ENCODE peak calls at places on chromosomes 2 and 18, in five cellular contexts. W is fibroblast of pulmonary artery, E is cardiac fibroblast, G is A549, D is endothelial cell of umbilical vein. L is an unnamed sample.

GRCh38 chr18:33264566-33264965 is 176.0 kb downstream of the CCDC178 start:
- DNase-seq in D (no peak), E (no peak), W (no peak), G (no peak), L (no peak)

GRCh38 chr18:48728204-48728833 is 189.5 kb downstream of the CTIF start:
- DNase-seq in D (peak; percentile 26), G (no peak), W (peak; percentile 99), E (peak; percentile 97), L (no peak)

GRCh38 chr2:107694667-107695066 is 132.0 kb upstream of the RGPD4 start:
- DNase-seq in W (no peak), D (no peak), E (no peak), G (no peak), L (no peak)

GRCh38 chr2:84846041-84846663 is 34.7 kb downstream of the TRABD2A start:
- DNase-seq in G (no peak), E (peak; percentile 24), D (no peak), W (peak; percentile 29), L (peak; percentile 27)

GRCh38 chr18:38115201-38115600 is 549.6 kb upstream of the CELF4 start:
- DNase-seq in W (no peak), D (no peak), G (no peak), E (no peak), L (no peak)

GRCh38 chr2:10544252-10544651 is 96.1 kb upstream of the ODC1 start:
- DNase-seq in E (no peak), D (no peak), W (no peak), G (no peak), L (no peak)

GRCh38 chr2:157488877-157489276 is 45.0 kb upstream of the CYTIP start:
- DNase-seq in W (no peak), D (peak; percentile 57), E (no peak), G (peak; percentile 13), L (no peak)

GRCh38 chr18:11906926-11907874 is 917 bp downstream of the MPPE1 start:
- DNase-seq in W (peak; percentile 18), D (no peak), E (no peak), G (no peak), L (no peak)

GRCh38 chr2:106113362-106113971 is 80.6 kb downstream of the UXS1 start:
- DNase-seq in G (no peak), E (no peak), W (no peak), D (no peak), L (no peak)

GRCh38 chr2:227191367-227191766 is 26.9 kb downstream of the COL4A3 start:
- DNase-seq in G (peak; percentile 67), E (peak; percentile 3), D (no peak), W (no peak), L (no peak)

GRCh38 chr2:52828112-52828511 is 939.5 kb upstream of the CHAC2 start:
- DNase-seq in W (no peak), E (no peak), D (no peak), G (no peak), L (no peak)

GRCh38 chr18:7317804-7318231 is 86.9 kb downstream of the LRRC30 start:
- DNase-seq in E (no peak), G (no peak), W (no peak), D (no peak), L (no peak)

GRCh38 chr2:204172074-204172600 is 235.6 kb downstream of the ICOS start:
- DNase-seq in D (no peak), G (no peak), E (no peak), W (no peak), L (no peak)

GRCh38 chr18:52903858-52904257 is 563.9 kb downstream of the DCC start:
- DNase-seq in E (peak; percentile 1), G (peak; percentile 26), W (peak; percentile 6), D (no peak), L (peak; percentile 15)

GRCh38 chr2:38187416-38188127 is 111.6 kb upstream of the CYP1B1 start:
- DNase-seq in D (peak; percentile 29), W (peak; percentile 96), G (no peak), E (peak; percentile 97), L (no peak)

GRCh38 chr2:42809131-42809875 is 16.9 kb upstream of the HAAO start:
- DNase-seq in G (no peak), W (no peak), E (no peak), D (peak; percentile 74), L (peak; percentile 29)

GRCh38 chr2:70247364-70248144 is 874 bp downstream of the TIA1 start:
- DNase-seq in G (no peak), E (peak; percentile 50), D (peak; percentile 47), W (peak; percentile 26), L (peak; percentile 17)

GRCh38 chr2:96507957-96508520 is 2.9 kb upstream of the NEURL3 start:
- DNase-seq in E (peak; percentile 60), G (peak; percentile 60), W (peak; percentile 47), D (peak; percentile 54), L (peak; percentile 75)

GRCh38 chr2:211085056-211085680 is 528.8 kb downstream of the CPS1 start:
- DNase-seq in W (peak; percentile 62), D (peak; percentile 43), G (peak; percentile 33), E (peak; percentile 64), L (peak; percentile 40)

GRCh38 chr2:193561054-193561453 is 1366.3 kb upstream of the TMEFF2 start:
- DNase-seq in W (peak; percentile 14), G (no peak), E (no peak), D (no peak), L (no peak)

GRCh38 chr2:29117636-29118303 is 2.6 kb downstream of the CLIP4 start:
- DNase-seq in W (peak; percentile 67), E (peak; percentile 39), D (peak; percentile 83), G (peak; percentile 85), L (no peak)

GRCh38 chr2:36597532-36598377 is at the start of gene FEZ2:
- DNase-seq in E (peak; percentile 83), D (peak; percentile 73), W (peak; percentile 75), G (peak; percentile 83), L (peak; percentile 90)
- TF ChIP-seq CTCF in E (no peak), D (no peak), W (no peak), G (no peak), L (no peak)

GRCh38 chr2:40957508-40957907 is 505.6 kb upstream of the SLC8A1 start:
- DNase-seq in G (no peak), E (peak; percentile 40), D (peak; percentile 84), W (peak; percentile 76), L (peak; percentile 59)

GRCh38 chr2:40955042-40955441 is 503.2 kb upstream of the SLC8A1 start:
- DNase-seq in W (peak; percentile 1), E (no peak), D (no peak), G (no peak), L (no peak)

GRCh38 chr2:40953341-40953740 is 501.5 kb upstream of the SLC8A1 start:
- DNase-seq in W (no peak), D (no peak), G (no peak), E (no peak), L (no peak)

GRCh38 chr2:40955635-40956034 is 503.7 kb upstream of the SLC8A1 start:
- DNase-seq in G (no peak), W (peak; percentile 1), E (no peak), D (peak; percentile 44), L (peak; percentile 12)
- TF ChIP-seq CTCF in G (no peak), W (peak; percentile 2), E (no peak), D (no peak), L (peak; percentile 31)

GRCh38 chr2:19158211-19158610 is 200.2 kb downstream of the OSR1 start:
- DNase-seq in E (no peak), W (no peak), D (no peak), G (no peak), L (no peak)
- TF ChIP-seq CTCF in E (no peak), W (no peak), D (no peak), G (no peak), L (no peak)

DNA sequence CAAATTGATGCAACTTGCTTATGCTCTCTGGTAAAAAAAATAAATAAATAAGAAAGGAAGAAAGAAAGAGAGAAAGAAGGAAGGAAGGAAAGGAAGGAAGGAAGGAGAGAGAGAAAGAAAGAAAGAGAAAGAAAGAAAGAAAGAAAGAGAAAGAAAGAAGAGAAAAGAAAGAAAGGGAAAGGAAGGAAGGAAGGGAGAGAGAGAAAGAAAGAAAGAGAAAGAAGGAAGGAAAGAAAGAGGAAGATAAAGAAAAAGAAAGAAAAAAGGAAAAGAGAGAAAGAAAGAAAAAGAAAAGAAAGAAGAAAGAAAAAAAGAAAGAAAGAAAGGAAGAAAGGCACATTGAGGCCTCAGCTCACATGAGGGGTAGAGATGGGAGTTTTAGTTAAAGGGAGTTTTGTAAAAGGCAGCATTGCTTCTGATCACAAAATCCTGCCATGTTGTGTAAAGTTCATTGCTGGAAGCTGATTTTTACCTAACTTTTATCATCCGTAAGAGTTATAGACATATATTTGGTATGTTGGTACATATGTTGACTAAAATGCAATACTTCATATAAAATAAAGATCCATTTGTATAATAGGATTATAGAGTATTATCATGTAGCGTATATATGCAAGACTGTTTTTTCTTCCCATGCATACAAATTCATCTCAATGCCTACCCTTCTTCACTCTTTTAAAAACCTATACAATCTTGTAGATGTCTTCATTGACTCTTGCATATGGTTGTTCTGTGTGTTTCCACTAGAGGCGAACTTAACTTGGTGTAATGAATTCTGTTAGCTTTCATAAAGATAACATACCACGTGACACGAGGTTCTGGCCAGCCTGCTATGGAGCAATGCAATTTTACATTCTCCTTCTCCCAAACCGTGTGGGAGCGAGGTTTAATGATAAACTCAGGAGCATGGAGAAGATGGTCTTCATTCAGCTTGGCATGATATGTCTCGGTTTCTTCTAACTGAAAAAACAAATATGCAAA is 32.8 kb downstream of the MYOM1 start:
- DNase-seq in W (peak; percentile 57), D (no peak), G (peak; percentile 22), E (peak; percentile 64), L (peak; percentile 54)
- TF ChIP-seq CTCF in W (peak; percentile 33), D (no peak), G (no peak), E (peak; percentile 12), L (peak; percentile 72)

L was measured in OCI-LY7.